ENCODE peak calls at places on chromosome 17, in nine cellular contexts. One of them, this sample, is unnamed.

GRCh38 chr17:32588982-32589381 is 102.2 kb downstream of the CDK5R1 start:
- DNase-seq in adrenal gland: no peak
- DNase-seq in hepatocyte: no peak
- DNase-seq in left ventricle myocardium inferior: no peak
- DNase-seq in retinal pigment epithelial cell: no peak
- DNase-seq in nephron progenitor cell: no peak
- DNase-seq in BJ: no peak
- DNase-seq in NB4: peak; percentile 22
- DNase-seq in progenitor cell of endocrine pancreas: no peak
- DNase-seq in this sample: no peak

GRCh38 chr17:163514-164103 is 17.8 kb downstream of the DOC2B start:
- DNase-seq in hepatocyte: no peak
- DNase-seq in BJ: no peak
- DNase-seq in adrenal gland: no peak
- DNase-seq in nephron progenitor cell: no peak
- DNase-seq in retinal pigment epithelial cell: no peak
- DNase-seq in NB4: no peak
- DNase-seq in progenitor cell of endocrine pancreas: no peak
- DNase-seq in left ventricle myocardium inferior: no peak
- DNase-seq in this sample: no peak

GRCh38 chr17:55279788-55280579 is 15.2 kb downstream of the HLF start:
- DNase-seq in NB4: no peak
- DNase-seq in retinal pigment epithelial cell: no peak
- DNase-seq in adrenal gland: no peak
- DNase-seq in BJ: no peak
- DNase-seq in nephron progenitor cell: no peak
- DNase-seq in left ventricle myocardium inferior: no peak
- DNase-seq in progenitor cell of endocrine pancreas: no peak
- DNase-seq in hepatocyte: no peak
- DNase-seq in this sample: no peak

GRCh38 chr17:71055128-71055527 is 885.8 kb downstream of the KCNJ2 start:
- DNase-seq in hepatocyte: no peak
- DNase-seq in adrenal gland: no peak
- DNase-seq in NB4: no peak
- DNase-seq in left ventricle myocardium inferior: no peak
- DNase-seq in retinal pigment epithelial cell: no peak
- DNase-seq in progenitor cell of endocrine pancreas: no peak
- DNase-seq in BJ: no peak
- DNase-seq in nephron progenitor cell: no peak
- DNase-seq in this sample: no peak

GRCh38 chr17:39406951-39407350 is 5.5 kb upstream of the FBXL20 start:
- DNase-seq in hepatocyte: no peak
- DNase-seq in nephron progenitor cell: no peak
- DNase-seq in left ventricle myocardium inferior: no peak
- DNase-seq in BJ: no peak
- DNase-seq in NB4: no peak
- DNase-seq in progenitor cell of endocrine pancreas: no peak
- DNase-seq in retinal pigment epithelial cell: no peak
- DNase-seq in adrenal gland: no peak
- DNase-seq in this sample: no peak

GRCh38 chr17:8153957-8154607 is 1.9 kb upstream of the PER1 start:
- DNase-seq in adrenal gland: peak; percentile 99
- DNase-seq in left ventricle myocardium inferior: peak; percentile 100
- DNase-seq in retinal pigment epithelial cell: peak; percentile 98
- DNase-seq in NB4: peak; percentile 78
- DNase-seq in progenitor cell of endocrine pancreas: peak; percentile 54
- DNase-seq in BJ: peak; percentile 97
- DNase-seq in nephron progenitor cell: peak; percentile 98
- DNase-seq in hepatocyte: peak; percentile 98
- DNase-seq in this sample: peak; percentile 71

GRCh38 chr17:39750131-39751015 is 12.6 kb downstream of the GRB7 start:
- DNase-seq in progenitor cell of endocrine pancreas: no peak
- DNase-seq in BJ: no peak
- DNase-seq in nephron progenitor cell: no peak
- DNase-seq in adrenal gland: no peak
- DNase-seq in left ventricle myocardium inferior: no peak
- DNase-seq in hepatocyte: no peak
- DNase-seq in retinal pigment epithelial cell: no peak
- DNase-seq in NB4: no peak
- DNase-seq in this sample: no peak

GRCh38 chr17:75877752-75878173 is 618 bp downstream of the TRIM47 start:
- DNase-seq in retinal pigment epithelial cell: no peak
- DNase-seq in left ventricle myocardium inferior: peak; percentile 75
- DNase-seq in hepatocyte: peak; percentile 92
- DNase-seq in nephron progenitor cell: peak; percentile 79
- DNase-seq in BJ: no peak
- DNase-seq in progenitor cell of endocrine pancreas: peak; percentile 62
- DNase-seq in NB4: peak; percentile 71
- DNase-seq in adrenal gland: peak; percentile 62
- DNase-seq in this sample: peak; percentile 73

GRCh38 chr17:67227488-67227887 is 17.5 kb downstream of the HELZ start:
- DNase-seq in left ventricle myocardium inferior: no peak
- DNase-seq in BJ: no peak
- DNase-seq in adrenal gland: no peak
- DNase-seq in nephron progenitor cell: no peak
- DNase-seq in retinal pigment epithelial cell: no peak
- DNase-seq in hepatocyte: no peak
- DNase-seq in NB4: no peak
- DNase-seq in progenitor cell of endocrine pancreas: no peak
- DNase-seq in this sample: no peak

GRCh38 chr17:67672592-67672991 is 45.1 kb upstream of the NOL11 start:
- DNase-seq in retinal pigment epithelial cell: no peak
- DNase-seq in progenitor cell of endocrine pancreas: no peak
- DNase-seq in NB4: no peak
- DNase-seq in hepatocyte: no peak
- DNase-seq in BJ: no peak
- DNase-seq in adrenal gland: no peak
- DNase-seq in left ventricle myocardium inferior: no peak
- DNase-seq in nephron progenitor cell: no peak
- DNase-seq in this sample: no peak

GRCh38 chr17:59160203-59161025 is 4.9 kb downstream of the PRR11 start:
- DNase-seq in progenitor cell of endocrine pancreas: no peak
- DNase-seq in nephron progenitor cell: no peak
- DNase-seq in NB4: no peak
- DNase-seq in hepatocyte: no peak
- DNase-seq in left ventricle myocardium inferior: no peak
- DNase-seq in BJ: no peak
- DNase-seq in retinal pigment epithelial cell: no peak
- DNase-seq in adrenal gland: no peak
- DNase-seq in this sample: no peak

GRCh38 chr17:64598672-64599071 is 63.4 kb downstream of the SMURF2 start:
- DNase-seq in adrenal gland: no peak
- DNase-seq in BJ: no peak
- DNase-seq in left ventricle myocardium inferior: no peak
- DNase-seq in NB4: no peak
- DNase-seq in progenitor cell of endocrine pancreas: no peak
- DNase-seq in hepatocyte: no peak
- DNase-seq in nephron progenitor cell: no peak
- DNase-seq in retinal pigment epithelial cell: no peak
- DNase-seq in this sample: no peak

GRCh38 chr17:71118039-71118438 is 948.7 kb downstream of the KCNJ2 start:
- DNase-seq in retinal pigment epithelial cell: no peak
- DNase-seq in BJ: no peak
- DNase-seq in nephron progenitor cell: no peak
- DNase-seq in adrenal gland: no peak
- DNase-seq in progenitor cell of endocrine pancreas: no peak
- DNase-seq in NB4: no peak
- DNase-seq in left ventricle myocardium inferior: no peak
- DNase-seq in hepatocyte: peak; percentile 23
- DNase-seq in this sample: no peak

GRCh38 chr17:78477913-78478756 is 99.1 kb downstream of the DNAH17 start:
- DNase-seq in nephron progenitor cell: no peak
- DNase-seq in hepatocyte: no peak
- DNase-seq in BJ: no peak
- DNase-seq in NB4: no peak
- DNase-seq in progenitor cell of endocrine pancreas: no peak
- DNase-seq in left ventricle myocardium inferior: no peak
- DNase-seq in adrenal gland: no peak
- DNase-seq in retinal pigment epithelial cell: no peak
- DNase-seq in this sample: no peak

GRCh38 chr17:48499743-48500434 is 30.9 kb downstream of the HOXB1 start:
- DNase-seq in retinal pigment epithelial cell: no peak
- DNase-seq in nephron progenitor cell: no peak
- DNase-seq in adrenal gland: no peak
- DNase-seq in NB4: no peak
- DNase-seq in progenitor cell of endocrine pancreas: no peak
- DNase-seq in BJ: no peak
- DNase-seq in left ventricle myocardium inferior: no peak
- DNase-seq in hepatocyte: no peak
- DNase-seq in this sample: no peak

DNA sequence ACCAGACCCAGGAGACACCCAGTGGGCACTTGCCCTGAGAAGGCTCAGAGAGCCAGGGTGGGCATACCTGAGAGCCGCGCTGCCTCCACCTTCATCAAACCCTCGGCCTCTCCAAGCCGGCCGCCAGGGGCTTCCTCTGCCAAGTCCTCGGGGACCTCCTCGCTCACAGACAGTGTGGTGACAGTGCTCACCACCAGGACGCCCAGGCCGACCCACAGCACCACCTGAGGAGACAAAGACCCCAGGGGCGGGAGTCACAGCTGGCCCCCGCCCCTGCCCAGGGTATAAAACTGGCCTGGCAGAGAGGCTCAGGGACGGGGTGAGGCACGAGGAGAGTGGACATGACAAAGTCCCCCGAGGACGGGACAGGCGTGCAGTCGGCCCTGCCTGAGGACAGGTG is 21.1 kb downstream of the NDUFAF8 start:
- DNase-seq in BJ: no peak
- DNase-seq in retinal pigment epithelial cell: no peak
- DNase-seq in nephron progenitor cell: no peak
- DNase-seq in hepatocyte: no peak
- DNase-seq in adrenal gland: no peak
- DNase-seq in NB4: no peak
- DNase-seq in progenitor cell of endocrine pancreas: no peak
- DNase-seq in left ventricle myocardium inferior: no peak
- DNase-seq in this sample: no peak
- TF ChIP-seq CTCF in BJ: no peak
- TF ChIP-seq CTCF in retinal pigment epithelial cell: no peak
- TF ChIP-seq CTCF in nephron progenitor cell: no peak
- TF ChIP-seq CTCF in hepatocyte: no peak
- TF ChIP-seq CTCF in adrenal gland: no peak
- TF ChIP-seq CTCF in NB4: no peak
- TF ChIP-seq CTCF in progenitor cell of endocrine pancreas: no peak
- TF ChIP-seq CTCF in left ventricle myocardium inferior: no peak
- TF ChIP-seq CTCF in this sample: no peak

GRCh38 chr17:17741346-17742023 is 60.2 kb downstream of the RAI1 start:
- DNase-seq in adrenal gland: peak; percentile 58
- DNase-seq in progenitor cell of endocrine pancreas: no peak
- DNase-seq in retinal pigment epithelial cell: no peak
- DNase-seq in left ventricle myocardium inferior: no peak
- DNase-seq in hepatocyte: peak; percentile 67
- DNase-seq in BJ: no peak
- DNase-seq in nephron progenitor cell: peak; percentile 48
- DNase-seq in NB4: no peak
- DNase-seq in this sample: no peak
- TF ChIP-seq CTCF in adrenal gland: peak; percentile 36
- TF ChIP-seq CTCF in progenitor cell of endocrine pancreas: peak; percentile 15
- TF ChIP-seq CTCF in retinal pigment epithelial cell: peak; percentile 40
- TF ChIP-seq CTCF in left ventricle myocardium inferior: peak; percentile 45
- TF ChIP-seq CTCF in hepatocyte: no peak
- TF ChIP-seq CTCF in BJ: peak; percentile 39
- TF ChIP-seq CTCF in nephron progenitor cell: no peak
- TF ChIP-seq CTCF in NB4: no peak
- TF ChIP-seq CTCF in this sample: no peak

GRCh38 chr17:57440522-57441269 is 184.4 kb downstream of the MSI2 start:
- DNase-seq in BJ: no peak
- DNase-seq in left ventricle myocardium inferior: peak; percentile 73
- DNase-seq in hepatocyte: peak; percentile 78
- DNase-seq in adrenal gland: peak; percentile 92
- DNase-seq in retinal pigment epithelial cell: peak; percentile 82
- DNase-seq in progenitor cell of endocrine pancreas: peak; percentile 28
- DNase-seq in NB4: peak; percentile 49
- DNase-seq in nephron progenitor cell: peak; percentile 74
- DNase-seq in this sample: no peak
- TF ChIP-seq CTCF in BJ: no peak
- TF ChIP-seq CTCF in left ventricle myocardium inferior: peak; percentile 64
- TF ChIP-seq CTCF in hepatocyte: peak; percentile 56
- TF ChIP-seq CTCF in adrenal gland: peak; percentile 59
- TF ChIP-seq CTCF in retinal pigment epithelial cell: peak; percentile 67
- TF ChIP-seq CTCF in progenitor cell of endocrine pancreas: peak; percentile 67
- TF ChIP-seq CTCF in NB4: no peak
- TF ChIP-seq CTCF in nephron progenitor cell: peak; percentile 61
- TF ChIP-seq CTCF in this sample: no peak

DNA sequence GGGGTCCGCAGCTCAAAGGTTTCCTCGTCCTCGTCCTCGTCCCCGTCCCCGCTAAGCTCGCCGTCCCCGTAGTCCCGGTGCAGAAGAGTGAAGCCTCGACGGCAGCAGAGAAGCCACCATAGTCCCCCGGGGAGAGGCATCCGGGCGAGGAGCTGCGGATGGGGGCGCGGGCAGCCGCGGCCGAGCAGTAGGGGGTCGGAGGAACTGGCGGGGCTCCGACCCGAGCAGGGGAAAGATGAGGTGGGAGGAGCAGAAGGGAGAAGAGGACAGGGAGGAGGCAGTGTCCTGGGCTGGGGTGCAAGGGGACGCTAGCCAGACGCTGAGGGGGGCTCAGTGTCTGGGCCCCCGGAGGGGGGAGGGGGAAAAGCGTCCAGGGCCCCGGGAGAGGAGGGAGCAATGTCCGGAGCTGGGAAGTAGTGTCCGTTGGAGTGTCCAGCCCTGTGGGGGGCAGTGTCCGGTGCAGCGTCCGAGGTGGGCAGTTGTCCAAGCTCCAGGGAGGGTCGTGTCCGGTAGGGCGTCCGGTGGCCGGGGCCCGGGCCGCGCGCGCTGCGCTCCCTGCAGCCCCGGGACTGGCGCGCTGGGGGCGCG is at the start of gene PLEKHH3:
- DNase-seq in adrenal gland: no peak
- DNase-seq in progenitor cell of endocrine pancreas: peak; percentile 50
- DNase-seq in left ventricle myocardium inferior: no peak
- DNase-seq in nephron progenitor cell: no peak
- DNase-seq in retinal pigment epithelial cell: no peak
- DNase-seq in BJ: no peak
- DNase-seq in NB4: peak; percentile 75
- DNase-seq in hepatocyte: no peak
- DNase-seq in this sample: no peak
- TF ChIP-seq CTCF in adrenal gland: peak; percentile 37
- TF ChIP-seq CTCF in progenitor cell of endocrine pancreas: peak; percentile 32
- TF ChIP-seq CTCF in left ventricle myocardium inferior: peak; percentile 49
- TF ChIP-seq CTCF in nephron progenitor cell: no peak
- TF ChIP-seq CTCF in retinal pigment epithelial cell: peak; percentile 6
- TF ChIP-seq CTCF in BJ: peak; percentile 11
- TF ChIP-seq CTCF in NB4: peak; percentile 2
- TF ChIP-seq CTCF in hepatocyte: peak; percentile 9
- TF ChIP-seq CTCF in this sample: no peak